ENCODE peak calls at places on chromosomes 1 and 21, in six cellular contexts. W, G, L, R, B and F are unnamed samples.

GRCh38 chr1:240149488-240150094 is 57.9 kb downstream of the FMN2 start:
- DNase-seq in W (no peak), G (no peak), L (no peak), R (peak), B (peak), F (no peak)

GRCh38 chr1:231068772-231069171 is 28.7 kb upstream of the FAM89A start:
- DNase-seq in W (no peak), G (no peak), L (no peak), R (no peak), B (no peak), F (no peak)

GRCh38 chr1:41619511-41620364 is 135.3 kb upstream of the EDN2 start:
- DNase-seq in W (no peak), G (no peak), L (no peak), R (no peak), B (no peak), F (no peak)

GRCh38 chr1:242454262-242455051 is 70.0 kb downstream of the PLD5 start:
- DNase-seq in W (no peak), G (no peak), L (no peak), R (peak), B (peak), F (no peak)

GRCh38 chr1:212981025-212981495 is 30.7 kb downstream of the VASH2 start:
- DNase-seq in W (peak), G (no peak), L (no peak), R (peak), B (peak), F (no peak)

GRCh38 chr1:68919070-68919469 is 422.2 kb upstream of the DEPDC1 start:
- DNase-seq in W (no peak), G (no peak), L (no peak), R (peak), B (peak), F (no peak)

GRCh38 chr1:28893403-28894102 is 20.8 kb upstream of the EPB41 start:
- DNase-seq in W (no peak), G (no peak), L (peak), R (peak), B (no peak), F (peak)

GRCh38 chr1:198467907-198468306 is 72.6 kb downstream of the ATP6V1G3 start:
- DNase-seq in W (no peak), G (no peak), L (no peak), R (no peak), B (no peak), F (no peak)

GRCh38 chr1:107748529-107748928 is 216.5 kb downstream of the VAV3 start:
- DNase-seq in W (no peak), G (no peak), L (no peak), R (peak), B (peak), F (no peak)

GRCh38 chr1:152479792-152480595 is 30.6 kb upstream of the LCE5A start:
- DNase-seq in W (peak), G (no peak), L (no peak), R (peak), B (peak), F (no peak)

GRCh38 chr1:222894331-222894730 is 79.5 kb downstream of the DISP1 start:
- DNase-seq in W (no peak), G (no peak), L (no peak), R (no peak), B (no peak), F (no peak)

GRCh38 chr1:168009322-168009721 is 72.5 kb upstream of the MPC2 start:
- DNase-seq in W (no peak), G (no peak), L (no peak), R (peak), B (peak), F (no peak)

GRCh38 chr1:19009882-19010321 is 53.4 kb upstream of the IFFO2 start:
- DNase-seq in W (peak), G (peak), L (peak), R (peak), B (peak), F (peak)

GRCh38 chr1:94947453-94947852 is 20.5 kb upstream of the CNN3 start:
- DNase-seq in W (no peak), G (no peak), L (no peak), R (peak), B (peak), F (peak)

GRCh38 chr1:91846007-91846620 is 39.8 kb downstream of the TGFBR3 start:
- DNase-seq in W (peak), G (no peak), L (peak), R (peak), B (peak), F (peak)

GRCh38 chr1:113875714-113876113 is 4.2 kb upstream of the PTPN22 start:
- DNase-seq in W (no peak), G (no peak), L (no peak), R (no peak), B (no peak), F (no peak)

GRCh38 chr1:145845514-145846161 is at the start of gene NUDT17:
- DNase-seq in W (peak), G (peak), L (peak), R (peak), B (peak), F (no peak)

GRCh38 chr1:84571150-84571535 is 3.1 kb downstream of the CTBS start:
- DNase-seq in W (no peak), G (no peak), L (no peak), R (no peak), B (peak), F (no peak)

GRCh38 chr1:161962094-161962887 is 61.4 kb downstream of the OLFML2B start:
- DNase-seq in W (no peak), G (no peak), L (peak), R (peak), B (peak), F (peak)

GRCh38 chr1:245074898-245075297 is 79.9 kb upstream of the KIF26B start:
- DNase-seq in W (no peak), G (no peak), L (no peak), R (no peak), B (no peak), F (no peak)

GRCh38 chr21:23968008-23968407 is 1639.3 kb downstream of the MRPL39 start:
- DNase-seq in W (peak), G (no peak), L (no peak), R (no peak), B (no peak), F (no peak)

GRCh38 chr21:41750051-41750450 is 16.8 kb downstream of the RIPK4 start:
- DNase-seq in W (no peak), G (no peak), L (no peak), R (no peak), B (no peak), F (no peak)

GRCh38 chr21:14875704-14876364 is 189.0 kb downstream of the NRIP1 start:
- DNase-seq in W (no peak), G (no peak), L (no peak), R (no peak), B (no peak), F (no peak)

GRCh38 chr1:11938722-11939526 is 4.4 kb downstream of the PLOD1 start:
- DNase-seq in W (no peak), G (no peak), L (no peak), R (peak), B (peak), F (no peak)

GRCh38 chr1:169491845-169492281 is 6.1 kb upstream of the SLC19A2 start:
- DNase-seq in W (no peak), G (no peak), L (no peak), R (no peak), B (no peak), F (no peak)

GRCh38 chr1:183306317-183307042 is 111.7 kb downstream of the NMNAT2 start:
- DNase-seq in W (peak), G (no peak), L (no peak), R (peak), B (no peak), F (no peak)

GRCh38 chr1:10472220-10473144 is at the start of gene DFFA:
- DNase-seq in W (peak), G (peak), L (peak), R (peak), B (peak), F (peak)

GRCh38 chr1:13965770-13966398 is 265.9 kb downstream of the PRDM2 start:
- DNase-seq in W (peak), G (no peak), L (no peak), R (peak), B (peak), F (no peak)

GRCh38 chr1:159900086-159900680 is at the start of gene CFAP45:
- DNase-seq in W (peak), G (peak), L (no peak), R (peak), B (peak), F (no peak)

GRCh38 chr1:151314137-151314875 is 12.9 kb downstream of the PI4KB start:
- DNase-seq in W (no peak), G (no peak), L (peak), R (peak), B (peak), F (peak)

GRCh38 chr1:180243517-180244221 is 13.6 kb downstream of the LHX4 start:
- DNase-seq in W (no peak), G (no peak), L (no peak), R (no peak), B (no peak), F (no peak)

GRCh38 chr1:156627313-156627880 is 8.2 kb downstream of the HAPLN2 start:
- DNase-seq in W (peak), G (no peak), L (no peak), R (peak), B (peak), F (no peak)

GRCh38 chr21:15080504-15080903 is 15.7 kb upstream of the NRIP1 start:
- DNase-seq in W (no peak), G (no peak), L (no peak), R (no peak), B (no peak), F (no peak)

GRCh38 chr1:67126111-67126746 is 8.5 kb downstream of the C1orf141 start:
- DNase-seq in W (no peak), G (no peak), L (no peak), R (peak), B (peak), F (no peak)

DNA sequence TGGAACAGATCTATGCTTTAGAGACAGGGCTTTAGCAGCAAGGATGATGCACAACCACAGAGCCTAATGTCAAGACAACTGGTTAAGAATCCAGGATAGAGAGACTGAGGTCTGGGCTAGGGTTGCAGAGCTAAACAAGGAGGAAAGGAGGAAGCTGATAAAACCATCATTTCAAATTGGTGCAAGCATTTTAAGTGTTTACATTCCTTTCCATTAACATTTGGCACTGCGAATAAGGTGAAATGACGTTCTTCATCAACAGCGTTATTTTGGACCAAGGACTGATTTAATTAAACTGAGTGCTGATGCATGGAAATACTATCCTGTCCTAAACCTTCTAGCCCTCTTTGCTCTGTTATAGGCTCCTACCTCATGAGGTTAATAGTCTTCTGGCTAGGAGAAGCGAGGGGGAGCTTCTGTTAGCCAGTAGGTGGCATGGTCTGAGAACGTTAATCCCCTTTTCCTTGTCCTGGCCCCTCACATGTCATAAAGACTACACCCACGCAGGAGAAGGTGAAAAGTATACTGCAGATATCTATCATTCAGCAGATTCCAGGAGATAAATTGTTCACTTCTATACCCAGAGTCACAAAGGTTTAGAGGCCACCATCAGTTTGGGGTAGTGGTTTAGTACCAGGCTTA is 7.6 kb upstream of the C1orf21 start:
- DNase-seq in W (no peak), G (no peak), L (no peak), R (no peak), B (no peak), F (no peak)
- TF ChIP-seq CTCF in W (no peak), G (peak), L (peak), R (peak), B (peak), F (peak)

GRCh38 chr1:31704261-31705079 is 653 bp upstream of the COL16A1 start:
- DNase-seq in W (peak), G (no peak), L (peak), R (peak), B (peak), F (no peak)

GRCh38 chr1:31703431-31704260 is at the start of gene COL16A1:
- DNase-seq in W (peak), G (no peak), L (no peak), R (peak), B (peak), F (no peak)

GRCh38 chr1:31702836-31703404 is 897 bp downstream of the COL16A1 start:
- DNase-seq in W (no peak), G (no peak), L (no peak), R (no peak), B (no peak), F (no peak)

GRCh38 chr1:31706384-31707058 is 2.7 kb upstream of the COL16A1 start:
- DNase-seq in W (no peak), G (no peak), L (no peak), R (no peak), B (no peak), F (no peak)

GRCh38 chr1:31705080-31705866 is 1.5 kb upstream of the COL16A1 start:
- DNase-seq in W (peak), G (no peak), L (no peak), R (peak), B (peak), F (no peak)
- TF ChIP-seq CTCF in W (no peak), G (peak), L (peak), R (peak), B (peak), F (peak)

GRCh38 chr1:6205849-6206845 is at the start of gene RNF207:
- DNase-seq in W (peak), G (peak), L (no peak), R (peak), B (peak), F (no peak)
- TF ChIP-seq CTCF in W (no peak), G (no peak), L (no peak), R (no peak), B (no peak), F (no peak)

GRCh38 chr1:109767596-109768334 is 4.0 kb upstream of the EPS8L3 start:
- DNase-seq in W (no peak), G (peak), L (no peak), R (no peak), B (no peak), F (no peak)

GRCh38 chr1:109769335-109770078 is 5.8 kb upstream of the EPS8L3 start:
- DNase-seq in W (no peak), G (peak), L (no peak), R (peak), B (peak), F (no peak)

GRCh38 chr1:109770331-109771095 is 6.8 kb upstream of the EPS8L3 start:
- DNase-seq in W (no peak), G (peak), L (no peak), R (no peak), B (no peak), F (no peak)

GRCh38 chr1:109768335-109768650 is 4.6 kb upstream of the EPS8L3 start:
- DNase-seq in W (no peak), G (no peak), L (no peak), R (no peak), B (no peak), F (no peak)

DNA sequence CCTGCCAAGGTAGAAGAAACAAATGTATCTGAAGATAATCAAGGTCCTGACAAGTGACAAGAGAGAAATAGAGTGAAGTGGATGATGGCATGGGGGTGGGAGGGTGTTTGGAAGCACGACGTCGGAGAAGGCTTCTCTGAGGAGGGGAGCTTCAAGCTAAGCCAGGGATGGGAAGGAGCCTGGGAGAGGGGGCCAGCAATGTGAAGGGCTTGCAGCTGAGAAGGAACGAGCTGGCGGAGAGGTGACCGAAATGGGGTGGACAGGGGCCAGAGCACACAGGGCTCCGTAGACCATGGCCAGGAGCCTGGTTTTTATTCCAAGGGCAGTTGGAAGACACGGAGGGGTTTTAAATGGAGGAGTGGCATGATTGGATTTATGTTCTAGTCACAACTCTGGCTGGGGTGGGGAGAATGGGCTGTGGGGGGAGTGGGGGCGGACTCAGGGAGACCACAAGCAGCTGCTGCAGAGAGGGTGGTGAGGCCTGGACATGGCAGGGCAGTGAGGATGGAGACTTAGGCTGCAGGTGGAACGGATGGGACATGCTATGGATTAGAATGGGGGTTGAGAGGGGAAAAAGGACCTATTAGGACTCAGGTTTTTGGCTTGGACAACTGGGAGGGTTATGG is 5.1 kb upstream of the EPS8L3 start:
- DNase-seq in W (no peak), G (peak), L (no peak), R (no peak), B (no peak), F (no peak)
- TF ChIP-seq CTCF in W (no peak), G (no peak), L (no peak), R (no peak), B (no peak), F (no peak)

DNA sequence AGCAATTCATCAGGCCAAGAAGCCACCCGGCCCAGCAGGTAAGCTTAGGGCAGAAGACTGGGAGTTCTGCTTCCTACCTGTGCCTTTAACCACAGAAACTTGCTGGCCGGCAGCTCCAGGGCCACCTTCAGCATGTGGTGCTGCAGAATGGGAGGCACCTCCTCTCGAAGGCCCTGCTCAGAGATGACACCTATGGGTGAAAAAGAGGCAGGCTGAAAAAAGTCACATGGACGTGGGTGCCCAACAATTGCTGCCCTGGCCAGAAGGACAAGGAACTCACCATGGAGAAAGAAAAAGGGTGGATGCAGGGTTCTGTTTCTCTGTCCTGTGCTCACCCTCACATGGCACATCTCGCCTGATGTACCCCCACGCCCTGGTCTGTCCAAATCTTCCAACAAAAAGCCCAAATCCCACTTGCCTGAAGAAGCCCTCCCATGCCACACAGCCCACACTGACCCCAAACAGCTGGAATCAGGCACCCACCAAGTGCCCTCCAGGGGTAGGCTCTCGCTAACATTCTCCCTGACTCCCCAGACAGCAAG is 33.0 kb downstream of the URB1 start:
- DNase-seq in W (no peak), G (no peak), L (no peak), R (no peak), B (no peak), F (no peak)
- TF ChIP-seq CTCF in W (no peak), G (peak), L (peak), R (peak), B (peak), F (no peak)